ENCODE peak calls at places on chromosomes 5 and 9, in ten cellular contexts. A is A549, C is iPS DF 6.9, E is fibroblast of lung, X is H9, R is heart left ventricle, N is adrenal gland, K is lung, J is ovary, W is aorta. H is an unnamed sample. For H3K4me1, the result is how much of the 10 kb centered on the place peaks cover.

GRCh38 chr5:149271195-149271716 is 403 bp upstream of the AFAP1L1 start:
- DNase-seq in A (peak), C (no peak), E (no peak), X (peak), R (no peak), N (peak), K (no peak), J (no peak), W (peak), H (no peak)

GRCh38 chr5:168123853-168124528 is 167.5 kb upstream of the WWC1 start:
- DNase-seq in A (no peak), C (no peak), E (peak), X (no peak), R (no peak), N (no peak), K (no peak), J (no peak), W (no peak), H (no peak)

GRCh38 chr5:71533614-71534013 is 53.5 kb upstream of the MCCC2 start:
- DNase-seq in A (peak), C (no peak), E (peak), X (no peak), R (no peak), N (no peak), K (no peak), J (no peak), W (no peak), H (no peak)

GRCh38 chr9:126147620-126148522 is 178.8 kb upstream of the MVB12B start:
- DNase-seq in A (no peak), C (no peak), E (no peak), X (peak), R (no peak), N (peak), K (peak), J (no peak), W (no peak), H (no peak)

GRCh38 chr5:6503342-6503741 is 54.7 kb downstream of the UBE2QL1 start:
- DNase-seq in A (no peak), C (no peak), E (no peak), X (no peak), R (no peak), N (no peak), K (no peak), J (no peak), W (no peak), H (no peak)

GRCh38 chr9:12790883-12791282 is 16.1 kb downstream of the LURAP1L start:
- DNase-seq in A (no peak), C (no peak), E (no peak), X (no peak), R (no peak), N (no peak), K (no peak), J (no peak), W (no peak), H (no peak)

GRCh38 chr5:51389582-51390463 is 6.6 kb downstream of the ISL1 start:
- DNase-seq in A (no peak), C (no peak), E (no peak), X (peak), R (no peak), N (peak), K (no peak), J (no peak), W (no peak), H (peak)

GRCh38 chr5:6370580-6370979 is 7.8 kb downstream of the MED10 start:
- DNase-seq in A (no peak), C (no peak), E (no peak), X (peak), R (no peak), N (peak), K (no peak), J (no peak), W (no peak), H (no peak)

GRCh38 chr5:140988036-140988997 is 22.0 kb downstream of the PCDHAC2 start:
- DNase-seq in A (no peak), C (no peak), E (no peak), X (no peak), R (no peak), N (no peak), K (peak), J (no peak), W (no peak), H (peak)

GRCh38 chr5:128470663-128471062 is 67.4 kb downstream of the FBN2 start:
- DNase-seq in A (no peak), C (no peak), E (peak), X (no peak), R (no peak), N (no peak), K (no peak), J (no peak), W (no peak), H (no peak)

GRCh38 chr5:122844136-122844915 is 1.1 kb upstream of the SNX24 start:
- DNase-seq in A (no peak), C (no peak), E (no peak), X (no peak), R (no peak), N (no peak), K (peak), J (no peak), W (no peak), H (peak)

GRCh38 chr9:134130503-134131375 is 5.1 kb upstream of the WDR5 start:
- DNase-seq in A (no peak), C (peak), E (peak), X (peak), R (peak), N (peak), K (peak), J (peak), W (peak), H (peak)

GRCh38 chr5:96641922-96642640 is 20.1 kb upstream of the CAST start:
- DNase-seq in A (no peak), C (no peak), E (no peak), X (no peak), R (no peak), N (no peak), K (no peak), J (no peak), W (no peak), H (no peak)

GRCh38 chr5:96648023-96648422 is 14.2 kb upstream of the CAST start:
- DNase-seq in A (no peak), C (no peak), E (no peak), X (no peak), R (no peak), N (no peak), K (no peak), J (no peak), W (no peak), H (no peak)

GRCh38 chr5:96648598-96648997 is 13.6 kb upstream of the CAST start:
- DNase-seq in A (no peak), C (no peak), E (peak), X (no peak), R (no peak), N (no peak), K (no peak), J (no peak), W (no peak), H (no peak)

GRCh38 chr5:96641368-96641767 is 20.8 kb upstream of the CAST start:
- DNase-seq in A (peak), C (no peak), E (peak), X (no peak), R (no peak), N (no peak), K (no peak), J (no peak), W (no peak), H (no peak)

DNA sequence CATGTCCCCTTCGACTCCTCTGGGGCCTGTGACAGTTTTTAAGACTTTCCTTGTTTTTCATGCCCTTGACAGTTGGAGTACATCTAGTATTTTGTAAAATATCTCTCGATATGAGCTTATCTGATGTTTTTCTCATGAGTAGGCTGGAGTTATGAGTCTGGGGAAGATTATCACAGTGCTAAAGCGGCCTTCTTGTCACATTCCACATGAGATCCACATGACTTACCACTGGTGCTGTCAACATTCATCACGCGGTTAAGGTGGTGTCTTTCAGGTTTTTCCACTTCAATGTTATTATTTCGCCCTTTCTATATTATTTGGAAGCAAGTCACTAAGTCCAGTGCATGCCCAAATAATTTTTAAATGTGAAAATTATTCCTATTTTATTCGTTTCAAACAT is 17.1 kb upstream of the CAST start:
- DNase-seq in A (no peak), C (no peak), E (no peak), X (no peak), R (no peak), N (no peak), K (no peak), J (no peak), W (no peak), H (no peak)
- H3K27ac ChIP-seq in A (no peak), C (no peak), E (no peak), X (no peak), R (no peak), N (no peak), K (no peak), J (no peak), W (no peak), H (no peak)

GRCh38 chr9:136535070-136535469 is 10.8 kb downstream of the NOTCH1 start:
- DNase-seq in A (no peak), C (no peak), E (no peak), X (no peak), R (no peak), N (no peak), K (no peak), J (no peak), W (no peak), H (no peak)

GRCh38 chr9:136536051-136536720 is 9.7 kb downstream of the NOTCH1 start:
- DNase-seq in A (no peak), C (no peak), E (no peak), X (no peak), R (no peak), N (no peak), K (no peak), J (no peak), W (no peak), H (no peak)

GRCh38 chr9:136533775-136534157 is 12.1 kb downstream of the NOTCH1 start:
- DNase-seq in A (no peak), C (no peak), E (peak), X (no peak), R (no peak), N (no peak), K (peak), J (no peak), W (no peak), H (no peak)

GRCh38 chr9:136532799-136533774 is 12.8 kb downstream of the NOTCH1 start:
- DNase-seq in A (no peak), C (no peak), E (no peak), X (no peak), R (no peak), N (no peak), K (no peak), J (no peak), W (no peak), H (no peak)

DNA sequence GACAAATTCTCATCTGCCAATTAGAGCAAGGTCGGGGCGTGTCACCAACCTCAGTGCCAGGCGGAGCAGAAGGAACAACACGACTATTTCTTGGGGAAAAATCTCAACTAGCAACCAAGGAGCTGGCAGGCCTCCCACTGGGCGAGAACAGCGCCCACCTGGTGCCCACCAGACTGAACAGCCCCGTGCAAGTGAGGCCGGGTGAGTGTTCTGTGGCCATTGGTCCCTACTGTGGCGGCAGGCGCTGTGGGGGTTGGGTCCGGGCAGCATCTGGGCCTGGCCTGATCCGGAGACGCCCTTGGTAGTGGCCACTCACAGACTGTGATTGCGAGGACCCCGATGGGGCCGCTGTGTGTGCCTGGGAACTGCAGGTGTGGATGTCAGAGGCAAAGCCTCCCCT is 11.5 kb downstream of the NOTCH1 start:
- DNase-seq in A (no peak), C (no peak), E (no peak), X (no peak), R (no peak), N (no peak), K (no peak), J (no peak), W (no peak), H (no peak)
- H3K4me1 ChIP-seq in A (under half), C (under half), E (under half), X (under half), R (half or more), N (under half), K (half or more), J (under half), W (under half), H (under half)

GRCh38 chr9:113562653-113563381 is 99.3 kb downstream of the RGS3 start:
- DNase-seq in A (no peak), C (no peak), E (no peak), X (no peak), R (no peak), N (peak), K (no peak), J (peak), W (peak), H (no peak)
- H3K27ac ChIP-seq in A (no peak), C (no peak), E (no peak), X (no peak), R (peak), N (no peak), K (no peak), J (no peak), W (no peak), H (no peak)

DNA sequence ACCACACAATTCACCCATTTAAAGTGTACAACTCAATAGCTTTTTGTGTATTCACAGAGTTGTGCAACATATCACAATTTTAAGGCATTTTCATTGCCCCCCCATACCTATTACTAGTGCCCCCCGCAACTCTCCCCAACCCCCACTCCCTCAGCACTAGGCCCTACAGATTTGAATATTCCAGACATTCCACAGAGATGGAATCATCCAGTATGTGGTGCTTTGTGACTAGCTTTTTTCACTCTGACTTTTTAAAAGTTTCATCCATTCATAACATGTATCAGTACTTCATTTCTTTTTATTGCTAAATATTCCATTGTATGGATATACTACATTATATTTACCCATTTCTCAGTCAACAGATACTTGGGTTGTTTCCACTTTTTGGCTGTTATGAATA is 103.0 kb upstream of the LRRTM2 start:
- DNase-seq in A (no peak), C (no peak), E (peak), X (peak), R (no peak), N (no peak), K (no peak), J (no peak), W (no peak), H (peak)
- H3K4me1 ChIP-seq in A (under half), C (under half), E (under half), X (under half), R (under half), N (under half), K (under half), J (under half), W (under half), H (under half)